ENCODE peak calls at places on chromosomes 3 and 15, in ten cellular contexts. Q is HCT116, P is foreskin keratinocyte, H is osteoblast, A is pancreas, M is heart left ventricle, C is endodermal cell, T is PC-3, R is MM.1S, E is colonic mucosa. S is an unnamed sample.

GRCh38 chr3:169002689-169003088 is 660.8 kb downstream of the MECOM start:
- DNase-seq in Q (no peak), P (no peak), H (no peak), A (no peak), M (no peak), C (no peak), T (peak; percentile 64), R (no peak), E (no peak), S (no peak)

GRCh38 chr3:35758358-35758757 is 119.0 kb downstream of the ARPP21 start:
- DNase-seq in Q (no peak), P (no peak), H (no peak), A (no peak), M (no peak), C (no peak), T (no peak), R (no peak), E (no peak), S (no peak)

GRCh38 chr3:160163259-160163878 is 61.9 kb upstream of the C3orf80 start:
- DNase-seq in Q (peak; percentile 23), P (no peak), H (no peak), A (no peak), M (no peak), C (no peak), T (peak; percentile 46), R (peak; percentile 64), E (no peak), S (no peak)

GRCh38 chr3:151974067-151974466 is 100.6 kb downstream of the SUCNR1 start:
- DNase-seq in Q (no peak), P (no peak), H (peak; percentile 17), A (no peak), M (no peak), C (no peak), T (peak; percentile 63), R (no peak), E (no peak), S (no peak)

GRCh38 chr3:18241837-18242236 is 183.3 kb downstream of the SATB1 start:
- DNase-seq in Q (no peak), P (peak; percentile 64), H (no peak), A (no peak), M (no peak), C (no peak), T (no peak), R (no peak), E (no peak), S (no peak)

GRCh38 chr15:88656760-88657221 is 18.0 kb downstream of the ISG20 start:
- DNase-seq in Q (no peak), P (no peak), H (no peak), A (no peak), M (no peak), C (no peak), T (no peak), R (peak; percentile 98), E (no peak), S (no peak)

GRCh38 chr3:196620228-196620627 is 19.3 kb upstream of the NRROS start:
- DNase-seq in Q (no peak), P (no peak), H (peak; percentile 27), A (no peak), M (no peak), C (no peak), T (no peak), R (no peak), E (no peak), S (no peak)

GRCh38 chr3:110810356-110810755 is 261.3 kb upstream of the NECTIN3 start:
- DNase-seq in Q (no peak), P (peak; percentile 21), H (no peak), A (no peak), M (no peak), C (no peak), T (peak; percentile 75), R (no peak), E (no peak), S (no peak)

GRCh38 chr3:30187366-30187765 is 419.0 kb upstream of the TGFBR2 start:
- DNase-seq in Q (no peak), P (no peak), H (no peak), A (no peak), M (no peak), C (no peak), T (no peak), R (no peak), E (no peak), S (no peak)

GRCh38 chr3:14622368-14622767 is 29.2 kb upstream of the CCDC174 start:
- DNase-seq in Q (no peak), P (no peak), H (no peak), A (no peak), M (no peak), C (no peak), T (no peak), R (no peak), E (no peak), S (no peak)

DNA sequence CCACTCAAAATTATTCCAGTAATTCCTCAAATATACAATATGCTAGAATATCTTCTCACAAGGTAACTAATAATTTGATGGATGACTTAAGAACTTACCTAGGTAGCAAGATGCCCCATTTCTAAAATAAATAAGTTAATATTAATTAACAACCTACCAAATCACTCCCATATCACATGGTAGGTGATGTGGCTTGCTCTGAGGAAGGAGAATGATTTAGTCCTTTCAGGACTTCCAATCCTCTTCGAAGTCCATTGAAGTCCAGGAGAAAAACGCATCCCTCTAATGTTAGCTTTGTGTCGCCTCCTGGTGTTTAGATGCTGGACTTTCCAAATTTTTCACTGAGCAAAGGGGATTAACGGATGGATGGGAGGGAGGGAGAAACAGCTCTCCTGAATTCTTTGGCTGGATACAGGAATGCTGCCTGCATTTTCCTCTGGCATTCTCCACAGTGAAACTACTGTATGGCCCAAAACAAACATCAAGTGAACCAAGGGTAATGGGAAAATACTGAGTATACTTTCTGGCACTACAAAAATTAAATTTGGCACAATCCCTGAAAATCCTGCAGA is 58.6 kb downstream of the PRICKLE2 start:
- DNase-seq in Q (peak; percentile 10), P (no peak), H (peak; percentile 34), A (no peak), M (no peak), C (peak; percentile 71), T (peak; percentile 36), R (no peak), E (no peak), S (no peak)
- H3K4me1 ChIP-seq in Q (no peaks in the 10 kb centered on the region), P (peaks cover 46% of the 10 kb centered on the region), H (peaks cover 32% of the 10 kb centered on the region), A (no peaks in the 10 kb centered on the region), M (peaks cover 18% of the 10 kb centered on the region), C (peaks cover 14% of the 10 kb centered on the region), T (peaks cover 38% of the 10 kb centered on the region), R (peaks cover 23% of the 10 kb centered on the region), E (no peaks in the 10 kb centered on the region), S (peaks cover 3% of the 10 kb centered on the region)

DNA sequence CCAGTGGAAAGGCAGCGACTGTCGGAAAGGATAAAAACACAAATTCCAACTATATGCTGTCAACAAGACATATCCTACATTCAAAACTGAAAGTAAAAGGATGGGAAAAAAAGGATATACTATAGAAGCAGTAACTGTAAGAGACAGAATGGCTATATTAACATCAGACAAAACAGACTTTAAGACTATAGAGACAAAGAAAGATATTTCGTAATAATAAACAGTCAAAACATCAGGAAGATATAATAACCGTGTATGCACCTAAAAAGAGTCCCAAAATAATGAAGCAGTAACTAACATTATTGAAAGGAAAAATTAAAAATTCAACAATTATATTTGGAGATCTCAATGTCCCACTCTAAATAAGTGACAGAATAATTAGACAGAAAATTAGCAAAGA is 48.2 kb downstream of the ZNF148 start:
- DNase-seq in Q (no peak), P (no peak), H (no peak), A (no peak), M (no peak), C (no peak), T (no peak), R (no peak), E (no peak), S (no peak)
- TF ChIP-seq CTCF in Q (no peak), P (no peak), H (no peak), A (no peak), M (no peak), C (no peak), T (no peak), R (no peak), E (no peak), S (no peak)

GRCh38 chr3:153163349-153164008 is 1.5 kb downstream of the RAP2B start:
- DNase-seq in Q (no peak), P (no peak), H (no peak), A (no peak), M (no peak), C (no peak), T (peak; percentile 30), R (peak; percentile 30), E (no peak), S (no peak)
- H3K4me1 ChIP-seq in Q (peaks cover 46% of the 10 kb centered on the region), P (peaks cover 32% of the 10 kb centered on the region), H (peaks cover 21% of the 10 kb centered on the region), A (peaks cover 6% of the 10 kb centered on the region), M (peaks cover 8% of the 10 kb centered on the region), C (no peaks in the 10 kb centered on the region), T (peaks cover 46% of the 10 kb centered on the region), R (peaks cover 27% of the 10 kb centered on the region), E (peaks cover 3% of the 10 kb centered on the region), S (peaks cover 15% of the 10 kb centered on the region)

GRCh38 chr3:48558446-48559134 is 2.0 kb upstream of the PFKFB4 start:
- DNase-seq in Q (no peak), P (no peak), H (peak; percentile 36), A (no peak), M (peak; percentile 65), C (no peak), T (no peak), R (no peak), E (peak; percentile 41), S (peak; percentile 42)
- TF ChIP-seq CTCF in Q (no peak), P (no peak), H (peak; percentile 6), A (no peak), M (no peak), C (peak; percentile 13), T (peak; percentile 41), R (no peak), E (peak; percentile 11), S (no peak)

GRCh38 chr15:70088887-70089691 is 8.6 kb downstream of the TLE3 start:
- DNase-seq in Q (no peak), P (no peak), H (no peak), A (no peak), M (peak; percentile 62), C (peak; percentile 71), T (no peak), R (no peak), E (peak; percentile 35), S (peak; percentile 44)
- H3K4me1 ChIP-seq in Q (no peaks in the 10 kb centered on the region), P (peaks cover 12% of the 10 kb centered on the region), H (peaks cover 36% of the 10 kb centered on the region), A (peaks cover 21% of the 10 kb centered on the region), M (peaks cover 34% of the 10 kb centered on the region), C (peaks cover 53% of the 10 kb centered on the region), T (peaks cover 34% of the 10 kb centered on the region), R (peaks cover 59% of the 10 kb centered on the region), E (peaks cover 34% of the 10 kb centered on the region), S (peaks cover 49% of the 10 kb centered on the region)

DNA sequence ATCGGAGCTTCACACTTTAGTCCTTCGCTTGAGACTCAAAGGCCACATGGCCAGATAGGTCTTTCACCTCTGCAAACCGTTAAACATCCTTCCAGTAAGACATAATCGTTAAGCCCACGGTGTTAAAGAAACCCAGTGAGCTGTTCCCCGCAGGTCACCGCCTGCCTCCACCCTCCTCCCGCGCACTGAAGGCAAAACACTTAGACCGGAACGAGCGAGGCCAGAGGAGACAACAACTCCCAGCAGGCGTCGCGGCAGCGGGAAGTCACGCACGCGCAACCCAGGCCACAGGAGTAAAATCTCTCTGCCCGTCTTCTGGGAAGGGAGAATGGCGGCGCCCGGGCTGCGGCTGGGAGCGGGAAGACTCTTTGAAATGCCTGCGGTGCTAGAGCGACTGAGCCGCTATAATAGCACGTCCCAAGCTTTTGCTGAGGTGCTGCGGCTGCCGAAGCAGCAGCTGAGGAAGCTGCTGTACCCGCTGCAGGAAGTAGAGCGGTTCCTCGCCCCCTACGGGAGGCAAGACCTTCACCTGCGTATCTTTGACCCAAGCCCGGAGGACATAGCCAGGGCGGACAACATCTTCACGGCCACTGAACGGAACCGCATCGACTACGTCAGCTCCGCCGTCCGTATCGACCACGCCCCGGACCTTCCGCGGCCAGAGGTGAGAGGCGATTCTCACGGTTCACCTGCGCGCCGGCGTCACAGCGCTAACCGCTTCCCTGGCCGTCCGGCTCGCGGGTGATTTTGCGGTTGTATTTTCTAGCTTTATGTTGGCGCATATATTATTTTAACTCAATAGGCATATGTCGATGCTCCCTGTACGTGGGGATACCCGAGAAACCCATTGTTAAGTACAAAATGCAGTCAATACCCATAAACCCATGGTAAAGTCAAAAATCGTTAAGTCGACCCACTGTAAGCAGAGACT is at the start of gene GTPBP8:
- DNase-seq in Q (peak; percentile 86), P (peak; percentile 75), H (peak; percentile 95), A (peak; percentile 91), M (peak; percentile 96), C (peak; percentile 96), T (peak; percentile 89), R (peak; percentile 95), E (peak; percentile 95), S (peak; percentile 92)
- TF ChIP-seq CTCF in Q (no peak), P (peak; percentile 17), H (no peak), A (no peak), M (no peak), C (no peak), T (no peak), R (no peak), E (no peak), S (no peak)